ENCODE peak calls at places on chromosomes 16 and 17, in four cellular contexts. B, S, N and G are unnamed samples.

GRCh38 chr17:39132192-39132600 is 19.2 kb downstream of the PLXDC1 start:
- DNase-seq in B (peak), S (no peak), N (no peak), G (no peak)

GRCh38 chr16:68126395-68126794 is 41.2 kb downstream of the NFATC3 start:
- DNase-seq in B (no peak), S (no peak), N (no peak), G (peak)

GRCh38 chr17:70365098-70365583 is 195.8 kb downstream of the KCNJ2 start:
- DNase-seq in B (peak), S (no peak), N (no peak), G (peak)

GRCh38 chr17:75096082-75096625 is 8.4 kb downstream of the SLC16A5 start:
- DNase-seq in B (peak), S (peak), N (no peak), G (peak)

GRCh38 chr17:48472485-48473281 is 42.7 kb upstream of the SKAP1 start:
- DNase-seq in B (peak), S (no peak), N (no peak), G (no peak)

GRCh38 chr17:10729334-10730193 is at the start of gene TMEM220:
- DNase-seq in B (peak), S (peak), N (no peak), G (peak)

GRCh38 chr16:30775381-30776099 is 11.5 kb downstream of the ZNF629 start:
- DNase-seq in B (peak), S (peak), N (peak), G (peak)

GRCh38 chr17:51056813-51057510 is 63.7 kb downstream of the SPAG9 start:
- DNase-seq in B (peak), S (no peak), N (peak), G (peak)

GRCh38 chr17:79747508-79748295 is 17.0 kb downstream of the ENPP7 start:
- DNase-seq in B (no peak), S (no peak), N (no peak), G (no peak)

GRCh38 chr17:7838291-7839075 is 4.5 kb downstream of the KDM6B start:
- DNase-seq in B (peak), S (peak), N (no peak), G (no peak)

GRCh38 chr17:28086519-28086918 is 44.0 kb downstream of the NLK start:
- DNase-seq in B (peak), S (no peak), N (no peak), G (no peak)

GRCh38 chr17:77346765-77347164 is 206.0 kb downstream of the SEC14L1 start:
- DNase-seq in B (no peak), S (no peak), N (no peak), G (no peak)

GRCh38 chr16:61313931-61314330 is 722.3 kb downstream of the CDH8 start:
- DNase-seq in B (no peak), S (no peak), N (no peak), G (no peak)

GRCh38 chr17:57366558-57367351 is 110.4 kb downstream of the MSI2 start:
- DNase-seq in B (no peak), S (no peak), N (no peak), G (no peak)

GRCh38 chr17:49691677-49692191 is 13.8 kb upstream of the SPOP start:
- DNase-seq in B (no peak), S (no peak), N (no peak), G (no peak)

GRCh38 chr17:78266231-78266631 is 34.8 kb downstream of the TMEM235 start:
- DNase-seq in B (no peak), S (no peak), N (no peak), G (no peak)

DNA sequence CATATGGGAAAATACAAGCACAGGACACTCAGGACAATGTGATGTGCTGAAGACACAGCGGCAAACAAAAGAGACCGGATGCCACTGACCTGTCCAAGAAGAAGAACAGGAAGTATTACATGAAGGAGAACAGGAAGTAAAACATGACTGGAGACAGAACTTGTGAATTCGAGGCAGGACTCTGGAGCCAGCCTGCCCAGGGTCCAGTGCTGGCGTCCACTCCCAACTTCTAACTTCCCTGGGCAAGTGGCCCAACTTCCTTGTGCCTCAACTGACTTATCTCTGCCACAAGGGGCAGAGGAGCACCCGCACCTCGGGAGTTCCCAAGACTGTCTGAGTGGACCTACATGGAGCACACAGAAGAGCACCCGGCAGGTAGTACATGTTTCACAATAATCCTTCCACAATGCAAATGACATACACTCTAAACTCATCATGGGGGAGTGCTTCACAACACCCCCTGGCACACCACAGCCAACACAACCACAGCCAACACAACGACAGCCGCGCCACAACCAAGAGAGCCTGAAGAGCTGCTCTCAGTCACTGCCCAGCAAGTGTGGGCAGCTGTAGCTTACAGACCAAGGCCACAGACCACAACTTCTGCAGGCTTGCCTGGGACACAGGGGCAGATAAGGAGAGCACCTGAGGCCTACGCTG is 36.6 kb downstream of the ANKRD11 start:
- DNase-seq in B (no peak), S (no peak), N (no peak), G (no peak)
- TF ChIP-seq CTCF in B (peak), S (peak), N (no peak), G (no peak)

GRCh38 chr16:78478267-78478821 is 378.9 kb downstream of the WWOX start:
- DNase-seq in B (no peak), S (no peak), N (no peak), G (no peak)
- TF ChIP-seq CTCF in B (peak), S (peak), N (peak), G (no peak)

DNA sequence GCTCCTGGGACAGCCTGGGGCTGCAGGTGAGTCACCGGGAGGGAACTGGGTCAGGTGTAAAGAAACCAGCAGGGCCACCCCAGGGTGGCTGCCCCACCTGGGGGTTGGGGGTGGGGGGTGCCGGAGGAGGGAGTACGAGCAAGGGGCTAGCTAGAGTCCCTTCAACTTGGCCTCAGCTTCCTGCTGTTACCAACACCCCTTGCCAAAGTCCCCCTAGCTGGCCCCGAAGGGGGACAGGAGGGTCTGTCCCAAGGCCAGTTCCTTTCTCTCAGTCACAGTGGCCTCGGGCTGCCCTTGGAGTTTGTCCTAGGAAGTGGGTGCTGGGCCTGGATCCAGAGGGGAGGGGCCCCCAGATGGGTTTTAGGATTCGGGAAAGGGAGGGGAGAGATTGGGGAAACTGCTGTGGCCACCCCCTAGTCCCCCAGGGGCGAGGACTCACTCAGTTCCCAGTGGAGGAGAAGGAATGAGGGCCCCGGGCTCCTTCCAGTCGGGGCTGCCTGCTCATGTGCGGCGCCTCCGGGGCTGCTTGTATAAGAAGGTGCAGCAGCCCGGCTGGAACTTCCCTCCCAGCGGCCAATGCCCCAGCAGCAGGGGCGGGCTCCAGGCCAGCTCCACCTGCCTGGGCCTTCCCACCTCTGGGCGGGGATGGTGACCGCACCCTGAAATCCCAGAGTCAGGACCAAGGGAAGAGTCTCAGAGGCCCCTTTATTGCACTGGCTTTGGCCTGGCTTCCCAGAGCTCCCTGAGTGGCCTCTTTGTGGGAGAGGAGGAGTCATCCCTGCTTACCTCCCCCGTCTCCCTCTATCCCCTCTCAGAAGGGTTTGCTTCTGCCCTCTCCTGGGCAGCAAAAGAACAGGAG is 7.3 kb downstream of the ARHGAP27 start:
- DNase-seq in B (peak), S (peak), N (no peak), G (peak)
- TF ChIP-seq CTCF in B (peak), S (peak), N (no peak), G (no peak)

GRCh38 chr17:73340093-73340596 is 28.3 kb upstream of the CDC42EP4 start:
- DNase-seq in B (peak), S (peak), N (no peak), G (no peak)
- TF ChIP-seq CTCF in B (peak), S (peak), N (no peak), G (no peak)

GRCh38 chr17:59521465-59522126 is 43.8 kb upstream of the DHX40 start:
- DNase-seq in B (peak), S (peak), N (peak), G (peak)
- TF ChIP-seq CTCF in B (peak), S (peak), N (peak), G (peak)

GRCh38 chr17:63621684-63622570 is at the start of gene MAP3K3:
- DNase-seq in B (peak), S (peak), N (peak), G (peak)
- TF ChIP-seq CTCF in B (peak), S (no peak), N (no peak), G (no peak)